ENCODE peak calls at places on chromosomes 1 and 21, in four cellular contexts. One of them, this sample, is unnamed.

GRCh38 chr1:216822480-216822879 is 99.3 kb upstream of the ESRRG start:
- DNase-seq in neural crest cell: no peak
- DNase-seq in Calu3: no peak
- DNase-seq in IMR-90: no peak
- DNase-seq in this sample: no peak

GRCh38 chr1:181094813-181095212 is 6.3 kb downstream of the IER5 start:
- DNase-seq in neural crest cell: no peak
- DNase-seq in IMR-90: peak; percentile 91
- DNase-seq in Calu3: no peak
- DNase-seq in this sample: no peak

GRCh38 chr1:214764502-214764901 is 161.5 kb downstream of the CENPF start:
- DNase-seq in Calu3: no peak
- DNase-seq in IMR-90: no peak
- DNase-seq in neural crest cell: no peak
- DNase-seq in this sample: no peak

GRCh38 chr21:42781150-42781980 is 98.0 kb downstream of the WDR4 start:
- DNase-seq in Calu3: peak; percentile 41
- DNase-seq in neural crest cell: no peak
- DNase-seq in IMR-90: no peak
- DNase-seq in this sample: no peak

GRCh38 chr1:115946116-115946515 is 30.2 kb upstream of the SLC22A15 start:
- DNase-seq in Calu3: no peak
- DNase-seq in neural crest cell: no peak
- DNase-seq in IMR-90: no peak
- DNase-seq in this sample: no peak

GRCh38 chr1:31460027-31460426 is 47.0 kb downstream of the SERINC2 start:
- DNase-seq in IMR-90: peak; percentile 28
- DNase-seq in neural crest cell: no peak
- DNase-seq in Calu3: no peak
- DNase-seq in this sample: no peak

GRCh38 chr1:187262731-187263130 is 434.0 kb downstream of the PLA2G4A start:
- DNase-seq in IMR-90: no peak
- DNase-seq in neural crest cell: no peak
- DNase-seq in Calu3: no peak
- DNase-seq in this sample: no peak

GRCh38 chr1:237879195-237879594 is 11.5 kb downstream of the ZP4 start:
- DNase-seq in IMR-90: peak; percentile 56
- DNase-seq in neural crest cell: no peak
- DNase-seq in Calu3: peak; percentile 47
- DNase-seq in this sample: no peak

GRCh38 chr1:173113015-173113741 is 62.4 kb upstream of the TNFSF18 start:
- DNase-seq in neural crest cell: no peak
- DNase-seq in IMR-90: peak; percentile 85
- DNase-seq in Calu3: no peak
- DNase-seq in this sample: no peak

GRCh38 chr1:201468844-201469644 is at the start of gene PHLDA3:
- DNase-seq in Calu3: peak; percentile 82
- DNase-seq in neural crest cell: peak; percentile 66
- DNase-seq in IMR-90: peak; percentile 93
- DNase-seq in this sample: peak; percentile 59

GRCh38 chr1:95122151-95122697 is 5.1 kb downstream of the TLCD4 start:
- DNase-seq in IMR-90: no peak
- DNase-seq in neural crest cell: no peak
- DNase-seq in Calu3: no peak
- DNase-seq in this sample: no peak

GRCh38 chr21:38223893-38224540 is 32.8 kb upstream of the KCNJ15 start:
- DNase-seq in neural crest cell: no peak
- DNase-seq in IMR-90: peak; percentile 26
- DNase-seq in Calu3: peak; percentile 22
- DNase-seq in this sample: no peak

GRCh38 chr1:209473023-209473422 is 110.5 kb upstream of the CAMK1G start:
- DNase-seq in IMR-90: no peak
- DNase-seq in neural crest cell: no peak
- DNase-seq in Calu3: no peak
- DNase-seq in this sample: no peak

GRCh38 chr1:47216278-47217059 is 15.6 kb downstream of the TAL1 start:
- DNase-seq in neural crest cell: no peak
- DNase-seq in Calu3: no peak
- DNase-seq in IMR-90: no peak
- DNase-seq in this sample: no peak

GRCh38 chr1:173043253-173043652 is 7.5 kb downstream of the TNFSF18 start:
- DNase-seq in IMR-90: peak; percentile 63
- DNase-seq in neural crest cell: no peak
- DNase-seq in Calu3: no peak
- DNase-seq in this sample: no peak

GRCh38 chr1:101185421-101185820 is 51.4 kb upstream of the S1PR1 start:
- DNase-seq in neural crest cell: no peak
- DNase-seq in IMR-90: peak; percentile 62
- DNase-seq in Calu3: no peak
- DNase-seq in this sample: no peak

GRCh38 chr1:93925206-93925605 is 16.0 kb upstream of the GCLM start:
- DNase-seq in neural crest cell: no peak
- DNase-seq in Calu3: no peak
- DNase-seq in IMR-90: no peak
- DNase-seq in this sample: no peak

GRCh38 chr1:109620396-109620817 is 770 bp downstream of the AMPD2 start:
- DNase-seq in Calu3: peak; percentile 21
- DNase-seq in neural crest cell: no peak
- DNase-seq in IMR-90: peak; percentile 62
- DNase-seq in this sample: no peak

GRCh38 chr1:197388801-197389200 is 120.7 kb downstream of the CRB1 start:
- DNase-seq in IMR-90: peak; percentile 9
- DNase-seq in Calu3: no peak
- DNase-seq in neural crest cell: no peak
- DNase-seq in this sample: no peak

GRCh38 chr1:19903621-19904020 is 19.8 kb downstream of the PLA2G2E start:
- DNase-seq in Calu3: no peak
- DNase-seq in neural crest cell: no peak
- DNase-seq in IMR-90: no peak
- DNase-seq in this sample: no peak

GRCh38 chr1:27391511-27392095 is 819 bp upstream of the GPR3 start:
- DNase-seq in neural crest cell: no peak
- DNase-seq in Calu3: peak; percentile 53
- DNase-seq in IMR-90: peak; percentile 57
- DNase-seq in this sample: no peak

GRCh38 chr1:101260531-101260930 is 23.7 kb downstream of the S1PR1 start:
- DNase-seq in Calu3: no peak
- DNase-seq in neural crest cell: no peak
- DNase-seq in IMR-90: peak; percentile 8
- DNase-seq in this sample: no peak

DNA sequence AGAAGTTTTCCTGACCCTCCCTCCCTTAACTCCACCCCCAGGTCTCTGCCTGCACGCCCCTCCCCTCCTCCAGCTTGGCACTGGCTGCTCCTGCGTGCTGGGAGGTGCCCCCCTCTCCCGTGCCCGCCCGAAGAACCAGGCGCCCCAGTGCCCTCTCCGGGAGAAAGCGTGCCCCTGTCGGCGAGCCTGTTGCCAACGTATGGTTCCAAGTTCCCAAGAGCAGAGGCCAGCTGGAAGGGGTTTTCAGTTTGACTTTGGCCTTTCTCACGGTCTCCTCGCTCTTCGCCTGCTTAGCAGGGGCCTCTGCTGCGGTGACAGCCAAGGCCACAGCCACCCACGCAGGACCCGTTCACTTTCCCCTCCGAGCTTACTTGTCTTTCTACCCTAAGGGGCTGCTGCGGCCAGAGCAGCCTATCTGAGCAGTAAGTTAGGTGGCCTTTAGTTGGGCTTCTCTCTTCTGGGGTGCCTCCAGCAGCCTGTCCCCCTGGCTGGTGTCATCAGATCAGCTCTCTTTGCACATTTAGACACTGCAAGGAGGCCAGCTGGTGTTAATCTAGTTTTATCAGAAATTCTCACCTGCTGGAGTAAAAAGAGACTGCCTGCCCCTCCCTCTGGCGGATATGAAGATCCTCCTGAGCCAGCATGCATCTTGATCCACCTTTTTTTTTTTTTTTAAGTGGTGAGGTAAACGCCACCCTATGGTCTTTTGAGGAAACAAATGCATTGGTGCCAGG is 1.5 kb downstream of the STUM start:
- DNase-seq in Calu3: peak; percentile 45
- DNase-seq in IMR-90: no peak
- DNase-seq in neural crest cell: peak; percentile 5
- DNase-seq in this sample: no peak
- TF ChIP-seq CTCF in Calu3: no peak
- TF ChIP-seq CTCF in IMR-90: no peak
- TF ChIP-seq CTCF in neural crest cell: peak; percentile 27
- TF ChIP-seq CTCF in this sample: no peak

GRCh38 chr1:183019860-183020259 is 3.4 kb upstream of the LAMC1 start:
- DNase-seq in Calu3: peak; percentile 68
- DNase-seq in IMR-90: peak; percentile 63
- DNase-seq in neural crest cell: no peak
- DNase-seq in this sample: no peak
- TF ChIP-seq CTCF in Calu3: no peak
- TF ChIP-seq CTCF in IMR-90: peak; percentile 25
- TF ChIP-seq CTCF in neural crest cell: no peak
- TF ChIP-seq CTCF in this sample: no peak

DNA sequence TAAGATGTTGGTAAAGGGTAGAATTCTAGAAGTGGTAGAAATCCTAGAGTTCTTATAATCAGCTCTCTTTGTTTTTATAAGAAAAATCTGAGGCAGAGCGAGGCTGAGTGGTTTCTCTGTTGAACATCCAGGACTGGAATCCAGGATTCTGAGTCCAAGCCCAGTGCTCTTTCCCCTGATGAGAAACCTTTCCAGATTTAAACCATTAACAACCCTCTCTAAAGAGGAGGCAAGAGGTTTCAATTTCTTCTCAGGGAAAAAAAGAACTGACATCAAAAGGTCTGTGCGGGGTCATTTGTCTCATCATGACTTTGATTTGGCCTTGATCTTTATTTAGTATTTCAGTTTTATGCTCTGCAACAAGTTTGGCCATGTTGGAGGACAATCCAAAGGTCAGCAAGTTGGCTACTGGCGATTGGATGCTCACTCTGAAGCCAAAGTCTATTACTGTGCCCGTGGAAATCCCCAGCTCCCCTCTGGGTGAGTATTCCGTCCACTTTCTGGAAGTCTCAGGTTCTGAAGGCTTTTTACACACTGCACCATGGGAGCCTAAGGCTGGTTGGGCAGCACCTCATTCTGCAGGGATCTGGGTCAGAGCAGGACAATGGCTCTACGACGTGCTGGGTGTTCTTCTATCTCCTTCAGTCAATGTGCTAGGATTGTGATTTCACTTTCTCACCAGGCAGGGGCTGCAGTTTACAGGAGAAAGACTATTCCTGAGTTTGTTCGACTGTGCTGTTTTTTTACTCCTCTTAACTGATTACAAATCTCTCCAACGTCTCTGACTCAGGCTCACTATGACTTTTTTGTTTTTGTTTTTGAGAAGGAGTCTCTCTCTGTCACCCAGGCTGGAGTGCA is 18.9 kb upstream of the CCT8 start:
- DNase-seq in neural crest cell: no peak
- DNase-seq in IMR-90: peak; percentile 73
- DNase-seq in Calu3: no peak
- DNase-seq in this sample: no peak
- TF ChIP-seq CTCF in neural crest cell: no peak
- TF ChIP-seq CTCF in IMR-90: peak; percentile 40
- TF ChIP-seq CTCF in Calu3: no peak
- TF ChIP-seq CTCF in this sample: no peak

GRCh38 chr1:156691665-156692408 is 13.5 kb downstream of the CRABP2 start:
- DNase-seq in Calu3: peak; percentile 35
- DNase-seq in IMR-90: peak; percentile 47
- DNase-seq in neural crest cell: no peak
- DNase-seq in this sample: no peak
- TF ChIP-seq CTCF in Calu3: no peak
- TF ChIP-seq CTCF in IMR-90: peak; percentile 6
- TF ChIP-seq CTCF in neural crest cell: no peak
- TF ChIP-seq CTCF in this sample: no peak

GRCh38 chr1:53590581-53591515 is 131.6 kb downstream of the DMRTB1 start:
- DNase-seq in IMR-90: no peak
- DNase-seq in Calu3: no peak
- DNase-seq in neural crest cell: no peak
- DNase-seq in this sample: no peak

GRCh38 chr1:53592985-53593757 is 134.0 kb downstream of the DMRTB1 start:
- DNase-seq in Calu3: no peak
- DNase-seq in IMR-90: no peak
- DNase-seq in neural crest cell: no peak
- DNase-seq in this sample: no peak

GRCh38 chr1:53591924-53592323 is 132.7 kb downstream of the DMRTB1 start:
- DNase-seq in IMR-90: no peak
- DNase-seq in neural crest cell: no peak
- DNase-seq in Calu3: no peak
- DNase-seq in this sample: no peak

GRCh38 chr1:53593758-53594380 is 134.7 kb downstream of the DMRTB1 start:
- DNase-seq in neural crest cell: peak; percentile 53
- DNase-seq in IMR-90: no peak
- DNase-seq in Calu3: no peak
- DNase-seq in this sample: no peak

DNA sequence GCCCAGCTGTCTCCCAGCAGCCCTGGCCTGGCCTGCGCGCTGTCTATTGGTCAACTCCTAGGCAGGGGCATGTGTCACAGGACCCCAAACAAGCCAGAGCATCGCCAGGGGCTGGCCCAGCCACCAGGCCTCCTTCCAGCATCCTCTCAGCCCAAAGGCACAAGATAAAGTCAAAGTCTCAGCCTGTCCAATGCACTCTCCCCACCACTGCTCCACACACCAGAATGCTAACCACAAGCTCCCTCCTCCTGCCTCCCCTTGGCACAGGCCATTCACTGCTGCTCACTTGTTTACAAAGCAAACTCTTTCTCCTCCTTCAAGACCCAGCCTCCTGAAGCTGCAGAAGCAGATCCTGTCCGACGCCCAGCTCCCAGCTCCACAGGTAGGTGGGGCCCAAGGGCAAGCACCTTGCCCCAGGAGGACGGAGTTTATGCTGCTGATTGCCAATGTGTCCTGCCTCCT is 133.4 kb downstream of the DMRTB1 start:
- DNase-seq in neural crest cell: no peak
- DNase-seq in IMR-90: peak; percentile 79
- DNase-seq in Calu3: peak; percentile 47
- DNase-seq in this sample: no peak
- TF ChIP-seq CTCF in neural crest cell: no peak
- TF ChIP-seq CTCF in IMR-90: peak; percentile 1
- TF ChIP-seq CTCF in Calu3: peak; percentile 40
- TF ChIP-seq CTCF in this sample: no peak

GRCh38 chr1:41891403-41891896 is 27.3 kb downstream of the HIVEP3 start:
- DNase-seq in neural crest cell: no peak
- DNase-seq in Calu3: peak; percentile 46
- DNase-seq in IMR-90: peak; percentile 54
- DNase-seq in this sample: no peak
- TF ChIP-seq CTCF in neural crest cell: no peak
- TF ChIP-seq CTCF in Calu3: peak; percentile 12
- TF ChIP-seq CTCF in IMR-90: peak; percentile 16
- TF ChIP-seq CTCF in this sample: no peak